ENCODE peak calls at places on chromosomes 1 and 21, in seven cellular contexts. E is AG09319, H is tibial artery, P is astrocyte of the spinal cord, C is bronchial epithelial cell, U is osteocyte, S is fibroblast of lung. B is an unnamed sample.

GRCh38 chr1:20033396-20033795 is 36.6 kb upstream of the PLA2G5 start:
- DNase-seq in E (no peak), H (no peak), P (no peak), C (no peak), U (no peak), S (no peak), B (no peak)

GRCh38 chr1:33711511-33711910 is 152.4 kb upstream of the HMGB4 start:
- DNase-seq in E (no peak), H (no peak), P (no peak), C (no peak), U (peak), S (no peak), B (no peak)

GRCh38 chr1:61338899-61339298 is 256.5 kb downstream of the NFIA start:
- DNase-seq in E (no peak), H (no peak), P (no peak), C (no peak), U (no peak), S (no peak), B (no peak)

GRCh38 chr1:88876573-88877335 is 14.6 kb downstream of the GTF2B start:
- DNase-seq in E (no peak), H (no peak), P (no peak), C (no peak), U (no peak), S (peak), B (no peak)

GRCh38 chr1:157691285-157691920 is 9.2 kb downstream of the FCRL3 start:
- DNase-seq in E (no peak), H (no peak), P (peak), C (peak), U (no peak), S (peak), B (no peak)

GRCh38 chr1:243946946-243947345 is 96.9 kb upstream of the AKT3 start:
- DNase-seq in E (no peak), H (no peak), P (no peak), C (no peak), U (peak), S (peak), B (peak)

GRCh38 chr1:39047374-39048229 is 21.5 kb downstream of the NDUFS5 start:
- DNase-seq in E (peak), H (peak), P (peak), C (peak), U (no peak), S (peak), B (no peak)

GRCh38 chr1:204611036-204611435 is 74.5 kb downstream of the LRRN2 start:
- DNase-seq in E (no peak), H (no peak), P (no peak), C (no peak), U (no peak), S (no peak), B (no peak)

GRCh38 chr1:224696891-224697765 is 81.0 kb downstream of the CNIH3 start:
- DNase-seq in E (no peak), H (no peak), P (peak), C (peak), U (no peak), S (peak), B (no peak)

GRCh38 chr1:239802275-239802674 is 289.4 kb upstream of the FMN2 start:
- DNase-seq in E (no peak), H (no peak), P (no peak), C (no peak), U (no peak), S (no peak), B (no peak)
- TF ChIP-seq CTCF in E (no peak), H (no peak), P (no peak), C (no peak), U (no peak), S (no peak), B (peak)

DNA sequence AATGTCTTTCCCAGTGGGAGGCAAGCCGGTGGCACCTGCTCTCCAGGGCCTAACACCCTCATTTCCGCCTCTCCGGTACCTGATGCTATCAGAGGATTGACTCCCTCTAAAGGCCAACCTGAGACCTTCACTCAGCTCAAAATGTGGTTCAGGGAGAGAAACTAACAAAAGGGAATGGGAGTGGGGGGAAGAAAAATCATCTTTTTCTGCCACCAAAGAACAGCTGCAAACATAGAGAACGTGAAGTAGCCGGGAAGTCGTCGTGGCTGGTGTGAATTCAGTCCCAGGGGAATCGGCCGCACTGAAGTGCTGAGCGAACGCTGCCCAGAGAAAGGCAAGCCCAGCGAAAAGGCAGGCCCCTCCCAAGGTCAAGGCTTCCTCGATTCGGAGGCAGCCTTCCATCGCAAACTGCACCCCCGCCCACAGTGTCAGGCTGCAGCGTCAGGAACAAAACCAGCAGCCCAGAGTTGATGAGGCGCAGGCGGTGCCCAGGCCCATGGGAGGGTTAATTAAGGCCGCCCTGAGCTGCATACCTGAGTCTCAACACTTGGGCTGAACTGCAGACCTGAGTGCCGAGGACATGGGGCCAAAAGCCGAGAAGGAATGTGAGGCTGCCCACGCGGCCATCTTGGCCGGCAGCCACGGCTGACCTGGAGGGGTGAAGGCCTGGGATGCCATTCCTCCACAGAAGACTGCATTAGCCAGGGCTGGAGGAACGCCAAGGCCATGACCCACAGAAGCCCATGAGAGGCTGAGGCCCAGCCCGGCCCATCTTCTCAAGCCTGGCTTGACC is 160.2 kb downstream of the PSMG1 start:
- DNase-seq in E (no peak), H (no peak), P (no peak), C (no peak), U (no peak), S (peak), B (no peak)
- TF ChIP-seq CTCF in E (no peak), H (no peak), P (peak), C (no peak), U (peak), S (peak), B (no peak)

DNA sequence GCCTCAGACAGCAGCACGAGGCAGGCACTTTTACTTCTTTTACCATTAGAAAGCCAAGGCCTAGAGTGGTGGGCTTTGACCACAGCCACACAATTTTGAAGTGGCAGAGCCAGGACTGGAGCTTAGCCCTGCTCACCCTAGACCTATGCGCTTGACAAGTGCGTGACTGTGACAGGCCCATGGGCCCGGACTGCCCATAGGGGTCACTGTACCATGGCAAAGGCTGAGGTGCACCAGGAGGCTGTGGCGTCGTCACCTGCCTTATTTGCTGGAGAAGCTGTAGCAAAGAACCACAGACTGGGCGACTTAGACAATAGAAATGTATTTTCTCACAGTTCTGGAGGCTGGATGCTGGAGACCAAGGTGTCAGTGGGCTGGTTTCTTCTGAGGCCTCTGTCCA is 2.6 kb upstream of the TMEM82 start:
- DNase-seq in E (no peak), H (no peak), P (no peak), C (no peak), U (no peak), S (no peak), B (no peak)
- TF ChIP-seq CTCF in E (no peak), H (no peak), P (peak), C (no peak), U (peak), S (peak), B (no peak)

GRCh38 chr1:221715321-221716169 is 26.3 kb downstream of the DUSP10 start:
- DNase-seq in E (no peak), H (no peak), P (peak), C (peak), U (no peak), S (peak), B (no peak)

GRCh38 chr1:221717491-221717865 is 24.4 kb downstream of the DUSP10 start:
- DNase-seq in E (no peak), H (no peak), P (no peak), C (no peak), U (no peak), S (no peak), B (no peak)

GRCh38 chr1:221719278-221719597 is 22.7 kb downstream of the DUSP10 start:
- DNase-seq in E (no peak), H (no peak), P (no peak), C (no peak), U (no peak), S (no peak), B (no peak)

GRCh38 chr1:221718391-221719277 is 23.3 kb downstream of the DUSP10 start:
- DNase-seq in E (peak), H (no peak), P (peak), C (peak), U (no peak), S (peak), B (no peak)

GRCh38 chr1:221716713-221717490 is 25.0 kb downstream of the DUSP10 start:
- DNase-seq in E (no peak), H (no peak), P (no peak), C (no peak), U (no peak), S (no peak), B (no peak)
- TF ChIP-seq CTCF in E (no peak), H (no peak), P (no peak), C (no peak), U (no peak), S (no peak), B (no peak)

DNA sequence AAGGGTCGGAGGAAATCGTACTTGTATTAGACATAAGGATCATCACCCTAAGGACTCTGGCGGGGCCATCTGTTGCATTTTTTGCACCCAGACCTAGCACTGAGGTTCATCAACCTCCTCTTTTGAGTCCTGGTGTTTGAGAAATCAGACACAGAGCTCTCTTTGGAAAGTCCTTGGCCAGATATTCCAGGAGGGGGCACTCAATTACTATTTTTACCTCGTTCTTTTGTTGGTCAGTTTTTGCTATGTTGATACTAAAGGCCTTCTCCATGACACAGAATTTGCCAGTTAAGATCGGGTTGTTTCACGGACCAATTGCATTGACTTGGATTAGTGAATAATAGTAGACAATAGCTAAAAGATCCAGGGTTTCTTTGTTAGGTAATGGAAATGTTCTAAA is 711.2 kb downstream of the KCNT2 start:
- DNase-seq in E (no peak), H (no peak), P (no peak), C (no peak), U (no peak), S (no peak), B (no peak)
- TF ChIP-seq CTCF in E (no peak), H (no peak), P (no peak), C (no peak), U (no peak), S (no peak), B (no peak)

GRCh38 chr1:188127507-188127906 is 1298.8 kb downstream of the PLA2G4A start:
- DNase-seq in E (no peak), H (no peak), P (no peak), C (peak), U (no peak), S (no peak), B (no peak)
- TF ChIP-seq CTCF in E (no peak), H (no peak), P (no peak), C (no peak), U (no peak), S (no peak), B (no peak)